ENCODE peak calls at places on chromosome 15, in ten cellular contexts. One of them, this sample, is unnamed.

GRCh38 chr15:64455951-64456350 is 4.4 kb upstream of the ZNF609 start:
- DNase-seq in amniotic stem cell: no peak
- DNase-seq in amygdala: no peak
- DNase-seq in kidney tubule cell: no peak
- DNase-seq in renal cortical epithelial cell: peak
- DNase-seq in M059J: no peak
- DNase-seq in NCI-H526: peak
- DNase-seq in PC-3: no peak
- DNase-seq in CD4-positive, alpha-beta T cell: no peak
- DNase-seq in SW480: no peak
- DNase-seq in this sample: no peak

GRCh38 chr15:64070965-64071851 is 22.4 kb downstream of the CIAO2A start:
- DNase-seq in renal cortical epithelial cell: peak
- DNase-seq in SW480: no peak
- DNase-seq in kidney tubule cell: peak
- DNase-seq in NCI-H526: no peak
- DNase-seq in M059J: peak
- DNase-seq in amygdala: no peak
- DNase-seq in CD4-positive, alpha-beta T cell: no peak
- DNase-seq in amniotic stem cell: peak
- DNase-seq in PC-3: peak
- DNase-seq in this sample: no peak

GRCh38 chr15:31347067-31347975 is 20.7 kb downstream of the KLF13 start:
- DNase-seq in PC-3: no peak
- DNase-seq in CD4-positive, alpha-beta T cell: peak
- DNase-seq in SW480: no peak
- DNase-seq in amniotic stem cell: no peak
- DNase-seq in amygdala: no peak
- DNase-seq in renal cortical epithelial cell: no peak
- DNase-seq in NCI-H526: no peak
- DNase-seq in kidney tubule cell: no peak
- DNase-seq in M059J: no peak
- DNase-seq in this sample: peak

GRCh38 chr15:100803158-100803440 is 76.5 kb upstream of the ALDH1A3 start:
- DNase-seq in NCI-H526: no peak
- DNase-seq in amygdala: no peak
- DNase-seq in renal cortical epithelial cell: no peak
- DNase-seq in kidney tubule cell: no peak
- DNase-seq in M059J: no peak
- DNase-seq in PC-3: no peak
- DNase-seq in CD4-positive, alpha-beta T cell: no peak
- DNase-seq in SW480: no peak
- DNase-seq in amniotic stem cell: no peak
- DNase-seq in this sample: no peak

GRCh38 chr15:69576948-69577351 is 124.3 kb downstream of the RPLP1 start:
- DNase-seq in amniotic stem cell: no peak
- DNase-seq in kidney tubule cell: no peak
- DNase-seq in CD4-positive, alpha-beta T cell: no peak
- DNase-seq in renal cortical epithelial cell: no peak
- DNase-seq in NCI-H526: no peak
- DNase-seq in amygdala: no peak
- DNase-seq in PC-3: peak
- DNase-seq in M059J: no peak
- DNase-seq in SW480: no peak
- DNase-seq in this sample: no peak

GRCh38 chr15:63339006-63339766 is 42.5 kb downstream of the CA12 start:
- DNase-seq in PC-3: no peak
- DNase-seq in SW480: peak
- DNase-seq in NCI-H526: no peak
- DNase-seq in M059J: no peak
- DNase-seq in CD4-positive, alpha-beta T cell: no peak
- DNase-seq in amniotic stem cell: no peak
- DNase-seq in kidney tubule cell: peak
- DNase-seq in renal cortical epithelial cell: peak
- DNase-seq in amygdala: no peak
- DNase-seq in this sample: no peak

GRCh38 chr15:75687486-75688277 is 25.0 kb downstream of the CSPG4 start:
- DNase-seq in renal cortical epithelial cell: no peak
- DNase-seq in NCI-H526: no peak
- DNase-seq in M059J: no peak
- DNase-seq in amniotic stem cell: no peak
- DNase-seq in kidney tubule cell: no peak
- DNase-seq in amygdala: no peak
- DNase-seq in PC-3: no peak
- DNase-seq in CD4-positive, alpha-beta T cell: no peak
- DNase-seq in SW480: no peak
- DNase-seq in this sample: no peak

GRCh38 chr15:93319121-93319814 is 230.3 kb upstream of the RGMA start:
- DNase-seq in amniotic stem cell: no peak
- DNase-seq in renal cortical epithelial cell: no peak
- DNase-seq in NCI-H526: no peak
- DNase-seq in SW480: no peak
- DNase-seq in M059J: no peak
- DNase-seq in CD4-positive, alpha-beta T cell: no peak
- DNase-seq in PC-3: no peak
- DNase-seq in amygdala: no peak
- DNase-seq in kidney tubule cell: no peak
- DNase-seq in this sample: no peak

GRCh38 chr15:71355268-71355667 is 240.0 kb downstream of the THSD4 start:
- DNase-seq in NCI-H526: no peak
- DNase-seq in SW480: no peak
- DNase-seq in CD4-positive, alpha-beta T cell: no peak
- DNase-seq in M059J: no peak
- DNase-seq in kidney tubule cell: no peak
- DNase-seq in amygdala: no peak
- DNase-seq in renal cortical epithelial cell: no peak
- DNase-seq in amniotic stem cell: no peak
- DNase-seq in PC-3: no peak
- DNase-seq in this sample: no peak

GRCh38 chr15:61639491-61639890 is 410.4 kb upstream of the RORA start:
- DNase-seq in amniotic stem cell: no peak
- DNase-seq in SW480: no peak
- DNase-seq in NCI-H526: no peak
- DNase-seq in PC-3: no peak
- DNase-seq in M059J: no peak
- DNase-seq in CD4-positive, alpha-beta T cell: no peak
- DNase-seq in kidney tubule cell: no peak
- DNase-seq in renal cortical epithelial cell: no peak
- DNase-seq in amygdala: no peak
- DNase-seq in this sample: no peak

GRCh38 chr15:90037961-90038633 is 37.0 kb downstream of the ZNF710 start:
- DNase-seq in PC-3: no peak
- DNase-seq in M059J: peak
- DNase-seq in renal cortical epithelial cell: no peak
- DNase-seq in amniotic stem cell: no peak
- DNase-seq in amygdala: no peak
- DNase-seq in NCI-H526: no peak
- DNase-seq in kidney tubule cell: peak
- DNase-seq in CD4-positive, alpha-beta T cell: no peak
- DNase-seq in SW480: peak
- DNase-seq in this sample: peak

GRCh38 chr15:57060799-57061198 is 142.4 kb downstream of the TCF12 start:
- DNase-seq in renal cortical epithelial cell: peak
- DNase-seq in kidney tubule cell: peak
- DNase-seq in amygdala: no peak
- DNase-seq in PC-3: peak
- DNase-seq in M059J: peak
- DNase-seq in NCI-H526: no peak
- DNase-seq in CD4-positive, alpha-beta T cell: no peak
- DNase-seq in SW480: no peak
- DNase-seq in amniotic stem cell: peak
- DNase-seq in this sample: no peak

GRCh38 chr15:76393614-76394013 is 57.0 kb downstream of the ISL2 start:
- DNase-seq in CD4-positive, alpha-beta T cell: no peak
- DNase-seq in kidney tubule cell: peak
- DNase-seq in amygdala: no peak
- DNase-seq in SW480: no peak
- DNase-seq in amniotic stem cell: no peak
- DNase-seq in M059J: peak
- DNase-seq in PC-3: peak
- DNase-seq in renal cortical epithelial cell: peak
- DNase-seq in NCI-H526: no peak
- DNase-seq in this sample: no peak

GRCh38 chr15:92076536-92076935 is 223.0 kb downstream of the SLCO3A1 start:
- DNase-seq in M059J: no peak
- DNase-seq in NCI-H526: no peak
- DNase-seq in kidney tubule cell: no peak
- DNase-seq in SW480: no peak
- DNase-seq in CD4-positive, alpha-beta T cell: no peak
- DNase-seq in PC-3: no peak
- DNase-seq in amniotic stem cell: no peak
- DNase-seq in renal cortical epithelial cell: no peak
- DNase-seq in amygdala: no peak
- DNase-seq in this sample: no peak

GRCh38 chr15:58534556-58534955 is 102.8 kb downstream of the LIPC start:
- DNase-seq in SW480: peak
- DNase-seq in NCI-H526: no peak
- DNase-seq in kidney tubule cell: no peak
- DNase-seq in PC-3: no peak
- DNase-seq in amygdala: no peak
- DNase-seq in CD4-positive, alpha-beta T cell: no peak
- DNase-seq in M059J: no peak
- DNase-seq in renal cortical epithelial cell: no peak
- DNase-seq in amniotic stem cell: no peak
- DNase-seq in this sample: no peak

GRCh38 chr15:64305261-64305660 is 50.7 kb downstream of the CSNK1G1 start:
- DNase-seq in PC-3: no peak
- DNase-seq in renal cortical epithelial cell: no peak
- DNase-seq in amygdala: no peak
- DNase-seq in kidney tubule cell: no peak
- DNase-seq in M059J: peak
- DNase-seq in SW480: no peak
- DNase-seq in CD4-positive, alpha-beta T cell: no peak
- DNase-seq in NCI-H526: no peak
- DNase-seq in amniotic stem cell: no peak
- DNase-seq in this sample: no peak

GRCh38 chr15:29734917-29735572 is 87.2 kb downstream of the TJP1 start:
- DNase-seq in amygdala: no peak
- DNase-seq in renal cortical epithelial cell: peak
- DNase-seq in NCI-H526: no peak
- DNase-seq in PC-3: peak
- DNase-seq in amniotic stem cell: no peak
- DNase-seq in kidney tubule cell: peak
- DNase-seq in SW480: peak
- DNase-seq in CD4-positive, alpha-beta T cell: no peak
- DNase-seq in M059J: peak
- DNase-seq in this sample: no peak

GRCh38 chr15:69656271-69657030 is 203.8 kb downstream of the RPLP1 start:
- DNase-seq in NCI-H526: no peak
- DNase-seq in kidney tubule cell: no peak
- DNase-seq in renal cortical epithelial cell: no peak
- DNase-seq in amygdala: no peak
- DNase-seq in SW480: no peak
- DNase-seq in amniotic stem cell: no peak
- DNase-seq in PC-3: no peak
- DNase-seq in CD4-positive, alpha-beta T cell: no peak
- DNase-seq in M059J: no peak
- DNase-seq in this sample: no peak

GRCh38 chr15:40058476-40059140 is 19.6 kb upstream of the SRP14 start:
- DNase-seq in amygdala: no peak
- DNase-seq in amniotic stem cell: no peak
- DNase-seq in CD4-positive, alpha-beta T cell: no peak
- DNase-seq in PC-3: peak
- DNase-seq in renal cortical epithelial cell: peak
- DNase-seq in SW480: no peak
- DNase-seq in NCI-H526: no peak
- DNase-seq in kidney tubule cell: no peak
- DNase-seq in M059J: peak
- DNase-seq in this sample: no peak

GRCh38 chr15:98003976-98004375 is 43.5 kb downstream of the ARRDC4 start:
- DNase-seq in PC-3: peak
- DNase-seq in CD4-positive, alpha-beta T cell: no peak
- DNase-seq in kidney tubule cell: peak
- DNase-seq in amniotic stem cell: no peak
- DNase-seq in amygdala: no peak
- DNase-seq in renal cortical epithelial cell: peak
- DNase-seq in M059J: peak
- DNase-seq in NCI-H526: no peak
- DNase-seq in SW480: no peak
- DNase-seq in this sample: no peak

GRCh38 chr15:68337826-68338225 is 60.3 kb downstream of the FEM1B start:
- DNase-seq in amniotic stem cell: no peak
- DNase-seq in PC-3: peak
- DNase-seq in renal cortical epithelial cell: peak
- DNase-seq in kidney tubule cell: peak
- DNase-seq in SW480: no peak
- DNase-seq in amygdala: no peak
- DNase-seq in M059J: peak
- DNase-seq in NCI-H526: no peak
- DNase-seq in CD4-positive, alpha-beta T cell: no peak
- DNase-seq in this sample: no peak

GRCh38 chr15:79170256-79170664 is 79.7 kb upstream of the RASGRF1 start:
- DNase-seq in CD4-positive, alpha-beta T cell: no peak
- DNase-seq in kidney tubule cell: peak
- DNase-seq in amygdala: no peak
- DNase-seq in renal cortical epithelial cell: peak
- DNase-seq in M059J: peak
- DNase-seq in NCI-H526: no peak
- DNase-seq in PC-3: peak
- DNase-seq in amniotic stem cell: no peak
- DNase-seq in SW480: peak
- DNase-seq in this sample: no peak

GRCh38 chr15:80950291-80951078 is 39.1 kb downstream of the MESD start:
- DNase-seq in CD4-positive, alpha-beta T cell: no peak
- DNase-seq in amniotic stem cell: no peak
- DNase-seq in PC-3: no peak
- DNase-seq in M059J: no peak
- DNase-seq in renal cortical epithelial cell: no peak
- DNase-seq in NCI-H526: no peak
- DNase-seq in SW480: no peak
- DNase-seq in amygdala: no peak
- DNase-seq in kidney tubule cell: no peak
- DNase-seq in this sample: no peak

GRCh38 chr15:78878356-78878755 is 5.7 kb downstream of the MORF4L1 start:
- DNase-seq in renal cortical epithelial cell: peak
- DNase-seq in kidney tubule cell: peak
- DNase-seq in amygdala: no peak
- DNase-seq in PC-3: no peak
- DNase-seq in NCI-H526: no peak
- DNase-seq in amniotic stem cell: no peak
- DNase-seq in M059J: peak
- DNase-seq in CD4-positive, alpha-beta T cell: no peak
- DNase-seq in SW480: no peak
- DNase-seq in this sample: no peak

GRCh38 chr15:85381850-85382751 is 1.7 kb downstream of the AKAP13 start:
- DNase-seq in NCI-H526: no peak
- DNase-seq in CD4-positive, alpha-beta T cell: no peak
- DNase-seq in M059J: no peak
- DNase-seq in PC-3: peak
- DNase-seq in SW480: peak
- DNase-seq in kidney tubule cell: peak
- DNase-seq in amniotic stem cell: no peak
- DNase-seq in amygdala: no peak
- DNase-seq in renal cortical epithelial cell: peak
- DNase-seq in this sample: no peak

This sample was measured in T-helper 17 cell.